ENCODE peak calls at places on chromosome 11, in four cellular contexts. Q is CD4-positive, alpha-beta T cell; O is heart left ventricle; C is psoas muscle. Y is an unnamed sample.

GRCh38 chr11:44338721-44339529 is 29.0 kb upstream of the ALX4 start:
- DNase-seq in Q (no peak), O (no peak), C (no peak), Y (no peak)

GRCh38 chr11:106714179-106714578 is 304.1 kb downstream of the GUCY1A2 start:
- DNase-seq in C (no peak), O (no peak), Q (no peak), Y (no peak)

GRCh38 chr11:67395555-67396257 is 3.9 kb downstream of the RAD9A start:
- DNase-seq in C (no peak), O (no peak), Q (no peak), Y (no peak)

GRCh38 chr11:80529722-80530121 is 1088.9 kb upstream of the TENM4 start:
- DNase-seq in Q (no peak), C (no peak), O (no peak), Y (no peak)

GRCh38 chr11:78205256-78205655 is 16.5 kb downstream of the USP35 start:
- DNase-seq in Q (no peak), C (no peak), O (no peak), Y (no peak)

GRCh38 chr11:66328036-66328306 is 8.3 kb downstream of the RIN1 start:
- DNase-seq in C (peak; percentile 53), Q (no peak), O (peak; percentile 23), Y (no peak)

GRCh38 chr11:59756496-59756840 is 1.3 kb downstream of the STX3 start:
- DNase-seq in O (no peak), Q (no peak), C (no peak), Y (no peak)

GRCh38 chr11:122232985-122233384 is 117.0 kb upstream of the BLID start:
- DNase-seq in C (no peak), O (no peak), Q (no peak), Y (no peak)

GRCh38 chr11:130470832-130471706 is 22.6 kb downstream of the ADAMTS15 start:
- DNase-seq in Q (no peak), C (no peak), O (no peak), Y (no peak)

DNA sequence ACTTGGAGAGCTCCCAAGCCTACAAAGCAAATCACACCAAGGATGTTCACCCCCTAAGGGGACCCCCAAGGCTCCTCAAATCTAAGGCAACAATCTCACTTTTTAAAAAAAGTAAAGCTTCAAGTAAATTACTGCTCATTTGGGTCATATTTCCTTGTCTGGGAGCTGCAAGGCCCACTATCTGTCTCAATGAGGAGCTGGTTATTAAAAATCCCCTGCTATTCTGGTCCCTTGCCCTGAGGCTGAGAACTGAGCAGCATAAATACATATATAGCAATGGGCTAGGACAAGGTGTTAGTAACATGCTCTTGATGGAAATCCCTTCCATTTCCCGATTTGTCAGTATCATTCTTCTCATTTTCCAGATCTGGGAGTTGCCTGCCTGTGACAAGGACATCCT is 119.3 kb downstream of the ETS1 start:
- DNase-seq in O (no peak), Q (no peak), C (no peak), Y (no peak)
- H3K27ac ChIP-seq in O (peak overlapping the region; percentile 81), Q (peak overlapping the region; percentile 94), C (peak overlapping the region; percentile 51), Y (peak overlapping the region; percentile 10)

GRCh38 chr11:60844870-60845221 is 2.9 kb downstream of the CCDC86 start:
- DNase-seq in O (no peak), Q (no peak), C (peak; percentile 22), Y (no peak)

GRCh38 chr11:60845338-60845737 is 3.4 kb downstream of the CCDC86 start:
- DNase-seq in O (no peak), Q (no peak), C (no peak), Y (no peak)

GRCh38 chr11:60848714-60849151 is 6.8 kb downstream of the CCDC86 start:
- DNase-seq in C (peak; percentile 45), O (no peak), Q (no peak), Y (no peak)

GRCh38 chr11:60847906-60848305 is 6.0 kb downstream of the CCDC86 start:
- DNase-seq in C (peak; percentile 54), Q (no peak), O (no peak), Y (no peak)

GRCh38 chr11:60847281-60847680 is 5.4 kb downstream of the CCDC86 start:
- DNase-seq in C (peak; percentile 39), O (no peak), Q (no peak), Y (no peak)
- H3K27ac ChIP-seq in C (no peak overlapping the region), O (no peak overlapping the region), Q (no peak overlapping the region), Y (no peak overlapping the region)

DNA sequence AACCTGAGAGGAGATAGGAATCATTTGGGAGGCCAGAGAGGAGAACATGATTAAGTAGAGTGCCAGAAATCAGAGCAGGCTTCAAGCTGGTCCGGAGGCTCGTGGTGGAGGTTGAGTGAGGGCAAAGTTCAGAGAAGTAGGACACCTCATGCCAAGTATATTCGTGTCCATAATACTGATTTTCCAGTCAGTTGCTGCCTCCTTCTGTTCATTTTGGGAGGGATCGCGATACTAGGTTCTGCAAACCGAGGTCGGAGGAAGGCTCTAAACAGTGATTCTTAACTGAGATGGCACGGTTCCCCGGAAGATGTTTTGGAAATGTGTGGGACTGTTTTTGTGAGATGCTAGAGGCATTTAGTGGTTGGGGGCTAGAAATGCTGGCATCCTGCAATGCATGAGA is 13.6 kb upstream of the CD3E start:
- DNase-seq in C (no peak), O (no peak), Q (peak; percentile 30), Y (no peak)
- H3K27ac ChIP-seq in C (no peak overlapping the region), O (no peak overlapping the region), Q (no peak overlapping the region), Y (no peak overlapping the region)

GRCh38 chr11:81870815-81871214 is 862.8 kb downstream of the FAM181B start:
- DNase-seq in Q (no peak), C (no peak), O (no peak), Y (no peak)
- H3K27ac ChIP-seq in Q (peak overlapping the region; percentile 23), C (no peak overlapping the region), O (no peak overlapping the region), Y (no peak overlapping the region)

DNA sequence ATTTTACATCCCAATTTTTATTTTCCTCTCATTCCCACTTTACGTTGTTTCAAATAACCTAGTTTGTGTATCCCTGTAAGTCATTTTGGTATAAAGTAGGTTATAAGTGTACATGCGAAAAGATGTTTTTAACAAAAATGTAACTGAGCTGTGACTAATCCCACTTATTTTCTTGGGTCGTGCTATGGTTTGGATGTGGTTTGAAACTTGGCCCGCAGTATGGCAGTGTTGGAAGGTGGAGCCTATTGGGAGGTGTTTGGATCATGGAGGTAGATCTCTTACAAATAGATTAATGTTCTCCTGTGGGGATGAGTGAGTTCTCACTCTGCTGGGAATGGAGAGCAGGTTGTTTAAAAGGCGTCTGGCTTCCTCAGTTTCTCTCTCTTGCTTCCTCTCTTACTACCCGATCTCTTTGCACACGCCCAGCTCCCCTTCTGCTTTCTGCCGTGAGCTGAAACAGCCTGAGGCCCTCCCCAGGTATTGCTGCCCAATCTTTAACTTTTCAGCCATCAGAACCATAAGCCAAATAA is 7.2 kb downstream of the RPL27A start:
- DNase-seq in O (no peak), Q (no peak), C (no peak), Y (no peak)
- H3K27ac ChIP-seq in O (no peak overlapping the region), Q (no peak overlapping the region), C (no peak overlapping the region), Y (no peak overlapping the region)

GRCh38 chr11:57781529-57781943 is 19.9 kb downstream of the CTNND1 start:
- DNase-seq in O (peak; percentile 43), C (no peak), Q (no peak), Y (no peak)
- H3K27ac ChIP-seq in O (peak overlapping the region; percentile 97), C (no peak overlapping the region), Q (no peak overlapping the region), Y (no peak overlapping the region)

GRCh38 chr11:72349616-72350218 is 84.6 kb downstream of the CLPB start:
- DNase-seq in C (peak; percentile 82), O (peak; percentile 81), Q (no peak), Y (no peak)

GRCh38 chr11:72348250-72348649 is 86.1 kb downstream of the CLPB start:
- DNase-seq in Q (no peak), O (no peak), C (no peak), Y (no peak)

GRCh38 chr11:72349053-72349452 is 85.3 kb downstream of the CLPB start:
- DNase-seq in O (no peak), C (no peak), Q (no peak), Y (no peak)

GRCh38 chr11:72350752-72351151 is 83.6 kb downstream of the CLPB start:
- DNase-seq in O (no peak), C (no peak), Q (no peak), Y (no peak)

GRCh38 chr11:72347691-72348090 is 86.6 kb downstream of the CLPB start:
- DNase-seq in O (no peak), C (no peak), Q (no peak), Y (no peak)
- H3K27ac ChIP-seq in O (no peak overlapping the region), C (no peak overlapping the region), Q (no peak overlapping the region), Y (no peak overlapping the region)